ENCODE peak calls at places on chromosomes 5 and 9, in six cellular contexts. One of them, this sample, is unnamed.
A peak's percentile ranks its signal among the peaks of the same experiment; 100 is the strongest.

GRCh38 chr5:143094087-143094511 is 309.4 kb downstream of the NR3C1 start:
- DNase-seq in H9: peak; percentile 74
- DNase-seq in H1: peak; percentile 75
- DNase-seq in mesenchymal stem cell: peak; percentile 71
- DNase-seq in trophoblast cell: peak; percentile 27
- DNase-seq in neuronal stem cell: peak; percentile 71
- DNase-seq in this sample: peak; percentile 61

GRCh38 chr9:123339666-123340414 is 16.2 kb upstream of the CRB2 start:
- DNase-seq in H1: no peak
- DNase-seq in mesenchymal stem cell: no peak
- DNase-seq in neuronal stem cell: no peak
- DNase-seq in trophoblast cell: peak; percentile 15
- DNase-seq in H9: no peak
- DNase-seq in this sample: no peak

GRCh38 chr9:124706685-124707084 is 64.4 kb downstream of the NR6A1 start:
- DNase-seq in H9: no peak
- DNase-seq in H1: no peak
- DNase-seq in neuronal stem cell: no peak
- DNase-seq in mesenchymal stem cell: no peak
- DNase-seq in trophoblast cell: peak; percentile 21
- DNase-seq in this sample: no peak

GRCh38 chr9:28005779-28006178 is 432.5 kb upstream of the C9orf72 start:
- DNase-seq in H9: no peak
- DNase-seq in trophoblast cell: no peak
- DNase-seq in mesenchymal stem cell: no peak
- DNase-seq in neuronal stem cell: no peak
- DNase-seq in H1: no peak
- DNase-seq in this sample: no peak

GRCh38 chr5:158543539-158544387 is 556.0 kb downstream of the EBF1 start:
- DNase-seq in H9: no peak
- DNase-seq in H1: no peak
- DNase-seq in mesenchymal stem cell: peak; percentile 29
- DNase-seq in neuronal stem cell: no peak
- DNase-seq in trophoblast cell: no peak
- DNase-seq in this sample: peak; percentile 8

GRCh38 chr5:175856408-175856807 is 15.0 kb upstream of the CPLX2 start:
- DNase-seq in trophoblast cell: no peak
- DNase-seq in mesenchymal stem cell: no peak
- DNase-seq in H9: no peak
- DNase-seq in neuronal stem cell: no peak
- DNase-seq in H1: no peak
- DNase-seq in this sample: no peak

GRCh38 chr5:6678385-6678784 is 34.8 kb upstream of the TENT4A start:
- DNase-seq in H1: no peak
- DNase-seq in neuronal stem cell: no peak
- DNase-seq in mesenchymal stem cell: no peak
- DNase-seq in H9: no peak
- DNase-seq in trophoblast cell: no peak
- DNase-seq in this sample: no peak

GRCh38 chr5:91007251-91007650 is 375.9 kb downstream of the ARRDC3 start:
- DNase-seq in mesenchymal stem cell: no peak
- DNase-seq in trophoblast cell: no peak
- DNase-seq in H9: no peak
- DNase-seq in H1: no peak
- DNase-seq in neuronal stem cell: no peak
- DNase-seq in this sample: no peak

GRCh38 chr9:110602281-110602680 is 22.7 kb upstream of the SVEP1 start:
- DNase-seq in trophoblast cell: peak; percentile 31
- DNase-seq in neuronal stem cell: no peak
- DNase-seq in H1: no peak
- DNase-seq in H9: peak; percentile 54
- DNase-seq in mesenchymal stem cell: no peak
- DNase-seq in this sample: no peak

GRCh38 chr9:73114958-73115357 is 36.7 kb upstream of the ANXA1 start:
- DNase-seq in neuronal stem cell: no peak
- DNase-seq in H9: no peak
- DNase-seq in trophoblast cell: no peak
- DNase-seq in H1: no peak
- DNase-seq in mesenchymal stem cell: no peak
- DNase-seq in this sample: no peak

GRCh38 chr5:59540366-59540765 is 353.2 kb downstream of the PDE4D start:
- DNase-seq in neuronal stem cell: no peak
- DNase-seq in mesenchymal stem cell: no peak
- DNase-seq in H1: no peak
- DNase-seq in H9: no peak
- DNase-seq in trophoblast cell: no peak
- DNase-seq in this sample: no peak

GRCh38 chr9:133711428-133712220 is 26.5 kb downstream of the SARDH start:
- DNase-seq in neuronal stem cell: no peak
- DNase-seq in H9: no peak
- DNase-seq in H1: no peak
- DNase-seq in trophoblast cell: peak; percentile 7
- DNase-seq in mesenchymal stem cell: peak; percentile 89
- DNase-seq in this sample: peak; percentile 85

GRCh38 chr5:140181525-140181924 is 6.5 kb downstream of the CYSTM1 start:
- DNase-seq in trophoblast cell: no peak
- DNase-seq in mesenchymal stem cell: no peak
- DNase-seq in H1: no peak
- DNase-seq in neuronal stem cell: no peak
- DNase-seq in H9: no peak
- DNase-seq in this sample: no peak
- H4K91ac ChIP-seq in trophoblast cell: no peak overlapping the region
- H4K91ac ChIP-seq in mesenchymal stem cell: no peak overlapping the region
- H4K91ac ChIP-seq in H1: no peak overlapping the region
- H4K91ac ChIP-seq in neuronal stem cell: no peak overlapping the region
- H4K91ac ChIP-seq in H9: no peak overlapping the region
- H4K91ac ChIP-seq in this sample: no peak overlapping the region

GRCh38 chr9:90613502-90613901 is 29.1 kb downstream of the DIRAS2 start:
- DNase-seq in H1: no peak
- DNase-seq in neuronal stem cell: no peak
- DNase-seq in H9: peak; percentile 79
- DNase-seq in trophoblast cell: no peak
- DNase-seq in mesenchymal stem cell: no peak
- DNase-seq in this sample: no peak
- H4K91ac ChIP-seq in H1: no peak overlapping the region
- H4K91ac ChIP-seq in neuronal stem cell: no peak overlapping the region
- H4K91ac ChIP-seq in H9: no peak overlapping the region
- H4K91ac ChIP-seq in trophoblast cell: no peak overlapping the region
- H4K91ac ChIP-seq in mesenchymal stem cell: no peak overlapping the region
- H4K91ac ChIP-seq in this sample: no peak overlapping the region

GRCh38 chr9:92962303-92962649 is 15.0 kb downstream of the FGD3 start:
- DNase-seq in neuronal stem cell: no peak
- DNase-seq in H9: no peak
- DNase-seq in mesenchymal stem cell: no peak
- DNase-seq in H1: no peak
- DNase-seq in trophoblast cell: no peak
- DNase-seq in this sample: no peak

GRCh38 chr9:92962846-92963245 is 15.5 kb downstream of the FGD3 start:
- DNase-seq in neuronal stem cell: no peak
- DNase-seq in H9: no peak
- DNase-seq in mesenchymal stem cell: no peak
- DNase-seq in H1: no peak
- DNase-seq in trophoblast cell: no peak
- DNase-seq in this sample: no peak

GRCh38 chr9:92963831-92964606 is 16.7 kb downstream of the FGD3 start:
- DNase-seq in neuronal stem cell: no peak
- DNase-seq in H1: no peak
- DNase-seq in mesenchymal stem cell: no peak
- DNase-seq in H9: no peak
- DNase-seq in trophoblast cell: peak; percentile 6
- DNase-seq in this sample: no peak

GRCh38 chr9:92961627-92962302 is 14.4 kb downstream of the FGD3 start:
- DNase-seq in neuronal stem cell: no peak
- DNase-seq in H9: no peak
- DNase-seq in trophoblast cell: no peak
- DNase-seq in mesenchymal stem cell: no peak
- DNase-seq in H1: no peak
- DNase-seq in this sample: no peak

GRCh38 chr9:92960561-92961290 is 13.4 kb downstream of the FGD3 start:
- DNase-seq in neuronal stem cell: no peak
- DNase-seq in mesenchymal stem cell: no peak
- DNase-seq in H9: no peak
- DNase-seq in trophoblast cell: no peak
- DNase-seq in H1: no peak
- DNase-seq in this sample: no peak
- H4K91ac ChIP-seq in neuronal stem cell: no peak overlapping the region
- H4K91ac ChIP-seq in mesenchymal stem cell: no peak overlapping the region
- H4K91ac ChIP-seq in H9: no peak overlapping the region
- H4K91ac ChIP-seq in trophoblast cell: no peak overlapping the region
- H4K91ac ChIP-seq in H1: no peak overlapping the region
- H4K91ac ChIP-seq in this sample: no peak overlapping the region

GRCh38 chr5:40284863-40285262 is 394.9 kb upstream of the PTGER4 start:
- DNase-seq in trophoblast cell: peak; percentile 26
- DNase-seq in H9: no peak
- DNase-seq in neuronal stem cell: no peak
- DNase-seq in mesenchymal stem cell: no peak
- DNase-seq in H1: no peak
- DNase-seq in this sample: no peak
- H4K91ac ChIP-seq in trophoblast cell: no peak overlapping the region
- H4K91ac ChIP-seq in H9: no peak overlapping the region
- H4K91ac ChIP-seq in neuronal stem cell: no peak overlapping the region
- H4K91ac ChIP-seq in mesenchymal stem cell: no peak overlapping the region
- H4K91ac ChIP-seq in H1: no peak overlapping the region
- H4K91ac ChIP-seq in this sample: no peak overlapping the region

GRCh38 chr9:104890433-104890770 is 37.6 kb downstream of the ABCA1 start:
- DNase-seq in neuronal stem cell: no peak
- DNase-seq in H1: no peak
- DNase-seq in trophoblast cell: no peak
- DNase-seq in H9: no peak
- DNase-seq in mesenchymal stem cell: no peak
- DNase-seq in this sample: no peak
- H4K91ac ChIP-seq in neuronal stem cell: no peak overlapping the region
- H4K91ac ChIP-seq in H1: no peak overlapping the region
- H4K91ac ChIP-seq in trophoblast cell: no peak overlapping the region
- H4K91ac ChIP-seq in H9: no peak overlapping the region
- H4K91ac ChIP-seq in mesenchymal stem cell: no peak overlapping the region
- H4K91ac ChIP-seq in this sample: no peak overlapping the region

DNA sequence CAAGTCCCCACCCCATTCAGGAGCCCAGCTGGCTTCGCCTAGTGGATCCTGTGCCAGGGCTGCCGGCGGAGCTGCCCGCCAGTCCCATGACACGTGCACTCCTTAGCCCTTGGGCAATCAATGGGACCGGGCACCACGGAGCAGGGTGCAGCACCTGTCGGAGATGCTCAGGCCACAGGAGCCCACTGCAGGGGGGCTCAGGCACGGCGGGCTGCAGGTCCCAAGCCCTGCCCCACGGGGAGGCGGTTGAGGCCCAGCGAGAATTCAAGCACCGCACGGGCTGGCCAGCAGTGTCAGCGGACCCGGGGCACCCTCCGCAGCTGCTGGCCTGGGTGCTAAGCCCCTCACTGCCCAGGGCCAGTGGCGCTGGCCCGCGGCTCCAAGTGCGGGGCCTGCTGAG is 969.7 kb upstream of the CDH10 start:
- DNase-seq in H1: no peak
- DNase-seq in H9: no peak
- DNase-seq in neuronal stem cell: no peak
- DNase-seq in trophoblast cell: no peak
- DNase-seq in mesenchymal stem cell: no peak
- DNase-seq in this sample: no peak
- H4K91ac ChIP-seq in H1: no peak overlapping the region
- H4K91ac ChIP-seq in H9: no peak overlapping the region
- H4K91ac ChIP-seq in neuronal stem cell: no peak overlapping the region
- H4K91ac ChIP-seq in trophoblast cell: no peak overlapping the region
- H4K91ac ChIP-seq in mesenchymal stem cell: no peak overlapping the region
- H4K91ac ChIP-seq in this sample: no peak overlapping the region